ENCODE peak calls at places on chromosomes 3 and 15, in nine cellular contexts. P is foreskin fibroblast, T is suprapubic skin, B is AG09309, G is astrocyte of the spinal cord, S is keratinocyte, W is brain microvascular endothelial cell, A is right lobe of liver, Z is lung. C is an unnamed sample.

GRCh38 chr3:57006048-57006709 is 54.3 kb upstream of the SPATA12 start:
- DNase-seq in P (no peak), T (no peak), B (no peak), G (no peak), S (no peak), W (no peak), A (no peak), Z (no peak), C (no peak)

GRCh38 chr15:43511012-43511885 is 6.2 kb upstream of the MAP1A start:
- DNase-seq in P (no peak), T (no peak), B (no peak), G (no peak), S (no peak), W (no peak), A (no peak), Z (no peak), C (peak; percentile 72)

GRCh38 chr15:93030430-93031102 is 58.4 kb downstream of the RGMA start:
- DNase-seq in P (peak; percentile 42), T (peak; percentile 91), B (no peak), G (peak; percentile 58), S (no peak), W (peak; percentile 61), A (peak; percentile 61), Z (peak; percentile 68), C (peak; percentile 69)

GRCh38 chr3:25396686-25397085 is 31.4 kb upstream of the RARB start:
- DNase-seq in P (no peak), T (no peak), B (no peak), G (no peak), S (no peak), W (no peak), A (no peak), Z (no peak), C (no peak)

GRCh38 chr15:100448481-100448880 is 80.3 kb downstream of the CERS3 start:
- DNase-seq in P (no peak), T (no peak), B (no peak), G (no peak), S (no peak), W (no peak), A (no peak), Z (no peak), C (no peak)

GRCh38 chr3:174424656-174425055 is 434.5 kb upstream of the NAALADL2 start:
- DNase-seq in P (no peak), T (no peak), B (no peak), G (no peak), S (no peak), W (no peak), A (no peak), Z (no peak), C (no peak)

GRCh38 chr3:55904716-55905115 is 417.6 kb upstream of the WNT5A start:
- DNase-seq in P (no peak), T (no peak), B (no peak), G (no peak), S (no peak), W (no peak), A (no peak), Z (no peak), C (no peak)

GRCh38 chr15:45457641-45458539 is 64.7 kb downstream of the SLC30A4 start:
- DNase-seq in P (peak; percentile 52), T (no peak), B (peak; percentile 32), G (peak; percentile 82), S (peak; percentile 66), W (peak; percentile 80), A (no peak), Z (peak; percentile 86), C (peak; percentile 82)

GRCh38 chr3:78029775-78030174 is 989.9 kb downstream of the ROBO2 start:
- DNase-seq in P (no peak), T (no peak), B (no peak), G (no peak), S (no peak), W (no peak), A (peak; percentile 16), Z (no peak), C (no peak)

GRCh38 chr15:58770519-58770856 is 614 bp upstream of the MINDY2 start:
- DNase-seq in P (peak; percentile 72), T (no peak), B (peak; percentile 71), G (peak; percentile 95), S (no peak), W (peak; percentile 85), A (no peak), Z (no peak), C (no peak)

GRCh38 chr3:54600441-54601204 is 327.2 kb downstream of the LRTM1 start:
- DNase-seq in P (no peak), T (no peak), B (no peak), G (no peak), S (no peak), W (no peak), A (no peak), Z (no peak), C (no peak)

GRCh38 chr15:29233566-29233965 is 36.1 kb downstream of the NSMCE3 start:
- DNase-seq in P (no peak), T (no peak), B (no peak), G (peak; percentile 6), S (no peak), W (no peak), A (no peak), Z (no peak), C (no peak)

GRCh38 chr3:61875073-61875472 is 313.7 kb downstream of the PTPRG start:
- DNase-seq in P (peak; percentile 9), T (no peak), B (no peak), G (peak; percentile 39), S (no peak), W (peak; percentile 22), A (no peak), Z (peak; percentile 31), C (no peak)

GRCh38 chr3:174440741-174441587 is 418.2 kb upstream of the NAALADL2 start:
- DNase-seq in P (peak; percentile 92), T (peak; percentile 88), B (peak; percentile 80), G (peak; percentile 95), S (no peak), W (peak; percentile 86), A (peak; percentile 82), Z (peak; percentile 85), C (peak; percentile 64)

GRCh38 chr15:94083467-94083991 is 147.8 kb upstream of the MCTP2 start:
- DNase-seq in P (peak; percentile 6), T (no peak), B (peak; percentile 38), G (peak; percentile 93), S (no peak), W (peak; percentile 64), A (no peak), Z (no peak), C (no peak)

GRCh38 chr15:66591322-66591862 is 25.6 kb upstream of the LCTL start:
- DNase-seq in P (no peak), T (no peak), B (no peak), G (no peak), S (no peak), W (no peak), A (no peak), Z (no peak), C (peak; percentile 46)

GRCh38 chr15:43329222-43329959 is 982 bp downstream of the LCMT2 start:
- DNase-seq in P (no peak), T (no peak), B (peak; percentile 3), G (peak; percentile 53), S (no peak), W (peak; percentile 14), A (peak; percentile 26), Z (peak; percentile 29), C (no peak)

GRCh38 chr3:25589104-25589782 is 75.5 kb downstream of the TOP2B start:
- DNase-seq in P (no peak), T (no peak), B (no peak), G (peak; percentile 23), S (no peak), W (no peak), A (no peak), Z (peak; percentile 17), C (no peak)

GRCh38 chr15:32873292-32874114 is 155.7 kb downstream of the GREM1 start:
- DNase-seq in P (no peak), T (no peak), B (no peak), G (no peak), S (no peak), W (no peak), A (no peak), Z (no peak), C (no peak)

GRCh38 chr3:189712906-189713483 is 81.8 kb downstream of the TP63 start:
- DNase-seq in P (peak; percentile 18), T (no peak), B (no peak), G (no peak), S (no peak), W (no peak), A (no peak), Z (no peak), C (no peak)

GRCh38 chr15:100891316-100892012 is 11.8 kb downstream of the ALDH1A3 start:
- DNase-seq in P (no peak), T (peak; percentile 77), B (no peak), G (no peak), S (no peak), W (peak; percentile 11), A (no peak), Z (no peak), C (no peak)

GRCh38 chr3:27360113-27361078 is 8.8 kb downstream of the NEK10 start:
- DNase-seq in P (peak; percentile 44), T (no peak), B (no peak), G (peak; percentile 36), S (no peak), W (peak; percentile 54), A (peak; percentile 21), Z (no peak), C (no peak)
- H3K4me3 ChIP-seq in P (no peak overlapping the region), T (no peak overlapping the region), B (no peak overlapping the region), G (no peak overlapping the region), S (no peak overlapping the region), W (no peak overlapping the region), A (no peak overlapping the region), Z (no peak overlapping the region), C (no peak overlapping the region)

GRCh38 chr3:122101646-122102045 is 46.5 kb downstream of the CD86 start:
- DNase-seq in P (no peak), T (no peak), B (peak; percentile 31), G (peak; percentile 28), S (no peak), W (peak; percentile 14), A (no peak), Z (no peak), C (peak; percentile 15)
- TF ChIP-seq CTCF in P (peak; percentile 41), T (peak; percentile 7), B (peak; percentile 63), G (peak; percentile 34), S (no peak), W (peak; percentile 27), A (peak; percentile 49), Z (peak; percentile 42), C (peak; percentile 70)

GRCh38 chr3:170111147-170111771 is 70.3 kb downstream of the PHC3 start:
- DNase-seq in P (no peak), T (no peak), B (no peak), G (no peak), S (no peak), W (no peak), A (no peak), Z (no peak), C (no peak)

GRCh38 chr3:170117134-170117533 is 64.4 kb downstream of the PHC3 start:
- DNase-seq in P (no peak), T (no peak), B (no peak), G (peak; percentile 12), S (no peak), W (peak; percentile 9), A (no peak), Z (no peak), C (no peak)
- H3K4me3 ChIP-seq in P (no peak overlapping the region), T (no peak overlapping the region), B (no peak overlapping the region), G (no peak overlapping the region), S (no peak overlapping the region), W (no peak overlapping the region), A (no peak overlapping the region), Z (no peak overlapping the region), C (no peak overlapping the region)

DNA sequence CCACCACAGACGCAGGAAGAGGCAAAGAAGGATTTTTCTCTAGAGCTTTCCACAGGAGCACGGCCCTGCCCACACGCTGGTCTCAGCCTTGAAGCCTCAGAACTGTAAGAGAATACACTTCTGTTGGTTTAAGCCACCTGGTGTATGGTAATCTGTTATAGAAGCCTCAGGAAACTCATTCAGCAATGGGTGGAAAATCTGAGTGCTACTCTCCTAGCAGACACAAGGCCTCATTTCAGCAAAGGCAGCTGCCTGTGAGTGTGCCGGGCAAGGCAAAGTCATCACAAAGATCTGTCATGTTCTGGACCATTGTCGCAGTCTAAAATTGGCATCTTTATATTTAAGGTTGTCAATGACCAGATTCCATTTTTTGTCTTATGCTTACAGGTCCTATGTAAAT is 31.0 kb downstream of the ATP10A start:
- DNase-seq in P (no peak), T (no peak), B (no peak), G (peak; percentile 31), S (no peak), W (no peak), A (no peak), Z (no peak), C (no peak)
- TF ChIP-seq CTCF in P (no peak), T (no peak), B (no peak), G (no peak), S (no peak), W (no peak), A (no peak), Z (no peak), C (no peak)

C was measured in BE2C.